ENCODE peak calls at places on chromosome X, in seven cellular contexts. M is HCT116, Z is upper lobe of left lung, K is stomach, E is GM12878, H is H1, J is spleen. I is an unnamed sample.
A peak's percentile ranks its signal among the peaks of the same experiment; 100 is the strongest.

GRCh38 chrX:125005863-125006262 is 313.8 kb upstream of the TEX13C start:
- DNase-seq in M (no peak), Z (no peak), K (no peak), E (no peak), H (no peak), J (peak; percentile 49), I (peak; percentile 42)

GRCh38 chrX:134019567-134020206 is 34.3 kb upstream of the GPC3 start:
- DNase-seq in M (no peak), Z (no peak), K (no peak), E (no peak), H (no peak), J (no peak), I (no peak)

GRCh38 chrX:154805696-154806091 is 409 bp upstream of the MPP1 start:
- DNase-seq in M (no peak), Z (no peak), K (no peak), E (no peak), H (no peak), J (no peak), I (no peak)

GRCh38 chrX:15882704-15883539 is 28.3 kb upstream of the AP1S2 start:
- DNase-seq in M (no peak), Z (no peak), K (no peak), E (peak; percentile 64), H (no peak), J (no peak), I (no peak)

GRCh38 chrX:9928083-9928482 is 39.1 kb upstream of the CLDN34 start:
- DNase-seq in M (no peak), Z (no peak), K (no peak), E (no peak), H (peak; percentile 57), J (no peak), I (no peak)

GRCh38 chrX:107206697-107207065 is 270 bp downstream of the DNAAF6 start:
- DNase-seq in M (no peak), Z (no peak), K (no peak), E (no peak), H (no peak), J (no peak), I (no peak)

GRCh38 chrX:9859711-9860555 is 73.7 kb downstream of the SHROOM2 start:
- DNase-seq in M (no peak), Z (no peak), K (no peak), E (no peak), H (no peak), J (no peak), I (no peak)

GRCh38 chrX:69535661-69536060 is 31.5 kb downstream of the NALF2 start:
- DNase-seq in M (no peak), Z (no peak), K (no peak), E (no peak), H (no peak), J (no peak), I (no peak)

GRCh38 chrX:41435708-41436107 is 11.4 kb upstream of the NYX start:
- DNase-seq in M (no peak), Z (no peak), K (no peak), E (no peak), H (no peak), J (no peak), I (no peak)

GRCh38 chrX:112857478-112857878 is 16.8 kb upstream of the AMOT start:
- DNase-seq in M (no peak), Z (no peak), K (no peak), E (no peak), H (no peak), J (no peak), I (no peak)

GRCh38 chrX:69510137-69510715 is 6.1 kb downstream of the NALF2 start:
- DNase-seq in M (no peak), Z (no peak), K (no peak), E (no peak), H (no peak), J (no peak), I (no peak)

GRCh38 chrX:44872319-44872816 is 620 bp upstream of the KDM6A start:
- DNase-seq in M (no peak), Z (no peak), K (peak; percentile 61), E (no peak), H (no peak), J (peak; percentile 94), I (peak; percentile 77)

DNA sequence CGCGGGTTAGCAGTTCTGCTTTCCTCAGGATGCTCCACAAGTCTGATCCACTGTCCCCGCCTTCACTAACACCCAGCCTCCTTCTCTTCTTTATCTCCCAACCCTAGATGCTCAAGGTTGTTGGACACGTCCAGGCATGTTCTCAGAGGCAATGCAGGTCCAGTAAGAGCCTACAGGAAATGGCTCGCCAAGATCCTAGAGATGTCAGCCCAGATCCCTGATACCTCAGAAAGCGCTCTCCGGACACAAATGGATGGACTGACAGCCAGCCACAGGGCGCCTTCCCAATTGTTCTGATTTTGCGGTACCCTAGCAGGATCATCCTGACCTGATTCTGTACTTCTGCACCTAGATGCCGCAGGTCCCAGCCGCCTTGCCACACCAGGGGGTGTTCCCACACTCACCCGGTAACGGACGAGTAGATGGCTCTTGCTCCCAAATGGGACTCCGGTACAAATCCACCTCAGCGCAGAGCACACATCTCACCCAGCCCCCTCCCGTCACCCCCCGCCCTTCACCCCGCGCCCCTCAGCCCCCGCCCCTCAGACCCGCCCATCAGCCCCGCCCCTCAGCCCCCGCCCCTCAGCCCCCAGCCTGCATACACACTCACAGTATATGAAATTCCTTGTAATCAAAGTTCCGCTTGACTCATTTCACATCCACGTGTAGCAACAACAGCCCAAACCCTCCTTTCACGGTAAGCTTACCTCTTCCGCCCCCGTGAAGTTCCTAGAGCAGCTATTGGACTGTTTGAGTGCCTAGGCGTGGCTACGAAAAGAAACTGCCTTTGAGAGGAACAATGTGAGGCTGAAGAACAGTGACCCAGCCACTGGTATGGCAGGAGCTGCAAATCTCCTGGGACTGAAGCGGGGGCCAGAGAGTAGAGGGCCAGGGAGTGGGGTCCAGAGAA is at the start of gene EDA2R:
- DNase-seq in M (no peak), Z (peak; percentile 16), K (no peak), E (peak; percentile 60), H (peak; percentile 47), J (peak; percentile 70), I (no peak)
- TF ChIP-seq POLR2AphosphoS5 in M (no peak), Z (no peak), K (no peak), E (no peak), H (no peak), J (no peak), I (no peak)

DNA sequence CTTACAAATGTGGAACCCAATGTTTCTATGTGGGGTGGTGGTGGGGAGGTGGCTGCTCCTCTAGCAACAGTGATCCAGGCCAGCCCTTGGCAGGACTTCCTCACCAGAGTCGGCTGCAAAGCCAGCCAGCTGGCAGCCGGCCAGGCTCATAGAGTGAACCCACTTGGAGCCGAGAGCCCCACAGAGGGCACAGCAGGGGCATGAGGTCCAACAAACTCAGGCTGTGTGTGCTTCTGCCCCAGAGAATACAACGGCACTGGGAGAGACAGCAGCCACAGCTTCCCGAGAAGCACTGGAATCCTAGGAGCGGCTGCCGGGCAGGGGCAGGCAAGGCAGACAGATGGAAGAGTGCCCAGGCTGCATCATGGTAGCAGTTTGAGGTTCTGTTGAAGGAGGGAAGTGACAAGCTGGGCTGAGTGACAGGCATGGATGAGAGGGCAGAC is 23.5 kb upstream of the SOWAHD start:
- DNase-seq in M (no peak), Z (peak; percentile 77), K (peak; percentile 49), E (no peak), H (no peak), J (peak; percentile 79), I (peak; percentile 78)
- TF ChIP-seq POLR2AphosphoS5 in M (no peak), Z (no peak), K (no peak), E (no peak), H (no peak), J (no peak), I (no peak)

DNA sequence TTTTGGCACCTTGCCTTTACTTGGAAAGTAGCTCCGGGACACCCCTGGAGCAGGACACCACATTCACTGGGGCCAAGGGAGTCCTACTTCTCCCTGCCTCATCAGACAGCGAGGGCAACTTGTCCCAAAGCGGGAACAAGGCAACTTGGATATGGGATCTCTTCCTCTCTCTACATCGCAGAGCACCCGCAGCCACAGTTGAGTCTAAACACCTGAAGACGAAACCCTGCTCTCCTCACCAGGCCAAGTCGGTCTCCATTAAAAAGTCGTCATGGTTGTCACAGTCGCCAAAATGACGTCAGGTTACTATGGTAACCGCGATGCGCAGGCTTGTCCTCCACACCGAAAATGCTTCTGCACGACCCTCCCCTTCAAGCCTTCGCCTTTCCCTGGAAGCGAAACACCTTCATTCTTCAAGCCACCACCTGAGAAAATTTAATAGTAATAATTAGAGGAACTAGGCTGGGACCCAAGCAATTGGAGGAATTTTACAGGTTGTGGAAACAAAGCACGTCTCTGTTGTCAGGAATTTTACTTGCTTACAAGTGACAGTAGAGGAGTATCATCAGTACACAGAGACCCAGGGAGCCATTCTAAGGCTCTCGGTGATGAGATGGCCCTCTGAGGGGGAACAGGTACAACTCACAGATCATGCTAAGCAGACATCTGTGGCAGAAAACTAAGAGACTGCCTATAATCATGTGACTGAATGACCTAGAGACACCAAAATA is 30.5 kb upstream of the TCEAL4 start:
- DNase-seq in M (no peak), Z (no peak), K (peak; percentile 56), E (no peak), H (peak; percentile 85), J (no peak), I (peak; percentile 66)
- TF ChIP-seq POLR2AphosphoS5 in M (no peak), Z (no peak), K (no peak), E (peak; percentile 51), H (peak; percentile 79), J (no peak), I (no peak)

GRCh38 chrX:145549476-145549875 is 268.2 kb upstream of the SLITRK2 start:
- DNase-seq in M (no peak), Z (no peak), K (no peak), E (no peak), H (no peak), J (no peak), I (no peak)
- TF ChIP-seq POLR2AphosphoS5 in M (no peak), Z (no peak), K (no peak), E (no peak), H (no peak), J (no peak), I (no peak)

GRCh38 chrX:47297874-47298273 is 65.1 kb downstream of the USP11 start:
- DNase-seq in M (peak; percentile 23), Z (no peak), K (peak; percentile 51), E (no peak), H (no peak), J (no peak), I (no peak)
- TF ChIP-seq POLR2AphosphoS5 in M (no peak), Z (no peak), K (no peak), E (no peak), H (no peak), J (no peak), I (no peak)

GRCh38 chrX:37746268-37746931 is 33.5 kb upstream of the CYBB start:
- DNase-seq in M (no peak), Z (no peak), K (no peak), E (peak; percentile 72), H (no peak), J (peak; percentile 74), I (no peak)
- TF ChIP-seq POLR2AphosphoS5 in M (no peak), Z (no peak), K (no peak), E (no peak), H (no peak), J (no peak), I (no peak)

DNA sequence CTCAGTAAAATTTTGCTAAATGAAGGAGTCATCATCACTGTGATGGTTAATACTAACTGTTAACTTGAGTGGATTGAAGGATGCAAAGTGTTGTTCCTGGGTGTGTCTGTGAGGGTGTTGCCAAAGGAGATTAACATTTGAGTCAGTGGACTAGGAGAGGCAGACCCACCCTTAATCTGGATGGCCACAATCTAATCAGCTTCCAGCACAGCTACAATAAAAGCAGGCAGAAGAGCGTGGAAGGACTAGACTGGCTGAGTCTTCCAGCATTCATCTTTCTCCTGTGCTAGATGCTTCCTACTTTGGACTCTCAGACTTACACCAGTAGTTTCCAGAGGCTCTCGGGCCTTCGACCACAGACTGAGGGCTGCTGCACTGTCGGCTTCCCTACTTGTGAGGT is 21.3 kb upstream of the WDR44 start:
- DNase-seq in M (no peak), Z (no peak), K (no peak), E (no peak), H (no peak), J (no peak), I (no peak)
- TF ChIP-seq POLR2AphosphoS5 in M (no peak), Z (no peak), K (no peak), E (no peak), H (no peak), J (no peak), I (no peak)